ENCODE peak calls at places on chromosomes 7 and 10, in nine cellular contexts. E, S, G, P, A, Q, H, Y and V are unnamed samples.

GRCh38 chr7:50121269-50121668 is 28.2 kb upstream of the ZPBP start:
- DNase-seq in G (no peak), Q (no peak), Y (no peak), S (no peak), A (no peak), H (no peak), P (no peak), E (no peak), V (no peak)

GRCh38 chr7:92293887-92294616 is 48.3 kb downstream of the ANKIB1 start:
- DNase-seq in P (no peak), Y (no peak), A (peak; percentile 13), Q (no peak), H (no peak), S (no peak), E (peak; percentile 7), G (no peak), V (no peak)

GRCh38 chr7:36262286-36262685 is 109.2 kb downstream of the EEPD1 start:
- DNase-seq in P (no peak), S (no peak), Y (no peak), H (no peak), E (peak; percentile 26), Q (no peak), A (no peak), G (no peak), V (no peak)

GRCh38 chr7:113698556-113699220 is 220.1 kb downstream of the PPP1R3A start:
- DNase-seq in A (peak; percentile 61), H (no peak), S (no peak), E (peak; percentile 55), G (peak; percentile 0), Q (peak; percentile 63), Y (no peak), P (no peak), V (no peak)

GRCh38 chr10:31146496-31147219 is 115.0 kb upstream of the ZNF438 start:
- DNase-seq in A (peak; percentile 73), Y (no peak), H (no peak), G (no peak), Q (no peak), E (peak; percentile 71), P (no peak), S (peak; percentile 41), V (no peak)

GRCh38 chr7:40177071-40177470 is 42.3 kb downstream of the SUGCT start:
- DNase-seq in S (no peak), Q (no peak), P (no peak), G (no peak), H (no peak), Y (no peak), E (no peak), A (no peak), V (no peak)

GRCh38 chr10:118592675-118593330 is 2.6 kb downstream of the PRLHR start:
- DNase-seq in Y (no peak), P (no peak), H (no peak), G (no peak), E (no peak), Q (peak; percentile 40), S (no peak), A (no peak), V (no peak)

GRCh38 chr7:68020102-68020501 is 1023.5 kb downstream of the TYW1 start:
- DNase-seq in Y (no peak), A (no peak), P (no peak), G (no peak), Q (peak; percentile 72), E (no peak), S (no peak), H (no peak), V (no peak)

GRCh38 chr7:66150471-66150870 is 35.8 kb downstream of the CRCP start:
- DNase-seq in P (no peak), H (no peak), E (peak; percentile 85), G (no peak), Q (no peak), S (peak; percentile 67), Y (no peak), A (peak; percentile 67), V (no peak)

GRCh38 chr7:143372070-143372469 is 9.1 kb upstream of the ZYX start:
- DNase-seq in Y (peak; percentile 50), S (peak; percentile 63), H (no peak), Q (no peak), A (no peak), G (no peak), E (peak; percentile 55), P (no peak), V (peak; percentile 81)

GRCh38 chr7:27314111-27314510 is 71.5 kb downstream of the EVX1 start:
- DNase-seq in G (no peak), H (no peak), E (no peak), Y (no peak), Q (peak; percentile 25), A (no peak), S (no peak), P (no peak), V (no peak)

GRCh38 chr7:134720091-134720935 is 59.1 kb upstream of the CALD1 start:
- DNase-seq in S (no peak), E (peak; percentile 55), H (no peak), P (no peak), A (no peak), Q (peak; percentile 46), G (no peak), Y (no peak), V (no peak)

GRCh38 chr10:35368485-35369048 is 32.3 kb downstream of the CCNY start:
- DNase-seq in H (no peak), E (no peak), A (no peak), Q (no peak), Y (no peak), P (no peak), S (no peak), G (no peak), V (no peak)

GRCh38 chr7:69110450-69111050 is 487.7 kb upstream of the AUTS2 start:
- DNase-seq in Y (no peak), A (no peak), P (peak; percentile 78), E (no peak), G (no peak), S (no peak), Q (no peak), H (peak; percentile 45), V (no peak)

GRCh38 chr7:12990440-12990839 is 303.0 kb downstream of the ARL4A start:
- DNase-seq in S (no peak), P (no peak), Y (no peak), H (no peak), Q (no peak), E (no peak), G (no peak), A (no peak), V (no peak)

GRCh38 chr7:90231304-90231703 is 13.7 kb upstream of the CFAP69 start:
- DNase-seq in P (no peak), Y (no peak), Q (no peak), G (no peak), S (no peak), H (no peak), A (no peak), E (no peak), V (no peak)

GRCh38 chr7:94620703-94621118 is 35.2 kb downstream of the SGCE start:
- DNase-seq in S (peak; percentile 81), G (peak; percentile 83), Y (no peak), E (peak; percentile 90), H (peak; percentile 63), A (peak; percentile 96), P (peak; percentile 20), Q (peak; percentile 77), V (peak; percentile 69)

GRCh38 chr7:44782460-44782859 is 14.0 kb upstream of the PPIA start:
- DNase-seq in G (no peak), Q (no peak), A (no peak), E (no peak), P (no peak), H (no peak), Y (no peak), S (no peak), V (no peak)

GRCh38 chr7:10034843-10035556 is 938.7 kb upstream of the PHF14 start:
- DNase-seq in S (no peak), Y (no peak), G (no peak), H (no peak), E (no peak), A (no peak), Q (no peak), P (no peak), V (no peak)

GRCh38 chr10:93288679-93289634 is 193.2 kb downstream of the MYOF start:
- DNase-seq in P (peak; percentile 41), Y (no peak), H (no peak), S (peak; percentile 51), G (peak; percentile 60), A (peak; percentile 82), E (peak; percentile 91), Q (peak; percentile 29), V (peak; percentile 20)

GRCh38 chr7:147775564-147775963 is 815.0 kb upstream of the C7orf33 start:
- DNase-seq in P (no peak), Q (no peak), E (no peak), A (no peak), H (no peak), G (no peak), Y (no peak), S (no peak), V (no peak)

GRCh38 chr7:7018290-7018689 is 164.1 kb upstream of the C1GALT1 start:
- DNase-seq in G (no peak), P (no peak), S (no peak), H (no peak), E (no peak), Y (no peak), A (no peak), Q (no peak), V (no peak)

GRCh38 chr10:22022257-22023051 is 18.9 kb upstream of the DNAJC1 start:
- DNase-seq in E (peak; percentile 80), P (peak; percentile 5), Q (peak; percentile 47), G (no peak), H (no peak), A (no peak), Y (no peak), S (peak; percentile 23), V (no peak)

GRCh38 chr7:80249184-80249583 is 114.6 kb downstream of the GNAI1 start:
- DNase-seq in A (no peak), E (no peak), Y (no peak), Q (no peak), P (no peak), S (no peak), G (no peak), H (no peak), V (no peak)

GRCh38 chr7:83324596-83324995 is 161.9 kb upstream of the PCLO start:
- DNase-seq in E (no peak), P (no peak), Q (no peak), Y (no peak), S (no peak), H (no peak), A (no peak), G (no peak), V (no peak)

GRCh38 chr7:46207931-46208634 is 287.0 kb upstream of the IGFBP3 start:
- DNase-seq in Q (no peak), E (no peak), A (no peak), Y (no peak), H (no peak), G (no peak), P (no peak), S (no peak), V (no peak)

GRCh38 chr10:77603529-77603927 is 34.1 kb downstream of the KCNMA1 start:
- DNase-seq in S (no peak), E (no peak), H (no peak), Y (no peak), Q (peak; percentile 17), P (no peak), G (no peak), A (peak; percentile 50), V (no peak)

GRCh38 chr7:91347288-91347687 is 83.1 kb downstream of the FZD1 start:
- DNase-seq in P (no peak), S (no peak), G (no peak), E (peak; percentile 63), Y (no peak), A (no peak), Q (no peak), H (no peak), V (no peak)

GRCh38 chr10:127196227-127196954 is at the start of gene INSYN2A:
- DNase-seq in Q (no peak), P (no peak), G (peak; percentile 8), E (peak; percentile 61), H (no peak), S (peak; percentile 58), A (peak; percentile 43), Y (peak; percentile 35), V (peak; percentile 49)

GRCh38 chr7:19001854-19002253 is 115.6 kb downstream of the TWIST1 start:
- DNase-seq in G (no peak), H (no peak), S (no peak), A (no peak), Q (no peak), Y (no peak), E (peak; percentile 34), P (no peak), V (no peak)

GRCh38 chr10:127875916-127876315 is 16.8 kb downstream of the CLRN3 start:
- DNase-seq in G (no peak), H (no peak), E (no peak), Y (no peak), A (no peak), Q (no peak), S (no peak), P (no peak), V (no peak)